ENCODE peak calls at places on chromosomes 12 and 14, in nine cellular contexts. One of them, this sample, is unnamed.

GRCh38 chr14:67335781-67336180 is 23.8 kb downstream of the ATP6V1D start:
- DNase-seq in iris pigment epithelial cell: peak
- DNase-seq in activated naive CD4-positive, alpha-beta T cell: no peak
- DNase-seq in CD4-positive, alpha-beta T cell: no peak
- DNase-seq in naive thymus-derived CD8-positive, alpha-beta T cell: no peak
- DNase-seq in mesenchymal stem cell: peak
- DNase-seq in central memory CD4-positive, alpha-beta T cell: peak
- DNase-seq in body of pancreas: no peak
- DNase-seq in stimulated activated CD4-positive, alpha-beta T cell treated with anti-CD3 and anti-CD28 coated beads, Interleukin-15, amount 100 ng/mL, for 1 hour: no peak
- DNase-seq in this sample: no peak

GRCh38 chr12:95202691-95203476 is 14.4 kb downstream of the FGD6 start:
- DNase-seq in iris pigment epithelial cell: peak
- DNase-seq in activated naive CD4-positive, alpha-beta T cell: no peak
- DNase-seq in CD4-positive, alpha-beta T cell: no peak
- DNase-seq in naive thymus-derived CD8-positive, alpha-beta T cell: no peak
- DNase-seq in mesenchymal stem cell: peak
- DNase-seq in central memory CD4-positive, alpha-beta T cell: no peak
- DNase-seq in body of pancreas: no peak
- DNase-seq in stimulated activated CD4-positive, alpha-beta T cell treated with anti-CD3 and anti-CD28 coated beads, Interleukin-15, amount 100 ng/mL, for 1 hour: no peak
- DNase-seq in this sample: no peak

GRCh38 chr12:51345681-51346080 is 798 bp downstream of the CELA1 start:
- DNase-seq in iris pigment epithelial cell: peak
- DNase-seq in activated naive CD4-positive, alpha-beta T cell: no peak
- DNase-seq in CD4-positive, alpha-beta T cell: no peak
- DNase-seq in naive thymus-derived CD8-positive, alpha-beta T cell: no peak
- DNase-seq in mesenchymal stem cell: no peak
- DNase-seq in central memory CD4-positive, alpha-beta T cell: no peak
- DNase-seq in body of pancreas: no peak
- DNase-seq in stimulated activated CD4-positive, alpha-beta T cell treated with anti-CD3 and anti-CD28 coated beads, Interleukin-15, amount 100 ng/mL, for 1 hour: no peak
- DNase-seq in this sample: no peak

GRCh38 chr14:102517412-102518062 is 8.0 kb upstream of the ANKRD9 start:
- DNase-seq in iris pigment epithelial cell: no peak
- DNase-seq in activated naive CD4-positive, alpha-beta T cell: no peak
- DNase-seq in CD4-positive, alpha-beta T cell: no peak
- DNase-seq in naive thymus-derived CD8-positive, alpha-beta T cell: no peak
- DNase-seq in mesenchymal stem cell: no peak
- DNase-seq in central memory CD4-positive, alpha-beta T cell: no peak
- DNase-seq in body of pancreas: no peak
- DNase-seq in stimulated activated CD4-positive, alpha-beta T cell treated with anti-CD3 and anti-CD28 coated beads, Interleukin-15, amount 100 ng/mL, for 1 hour: no peak
- DNase-seq in this sample: no peak

GRCh38 chr14:106556665-106557289 is 1030.4 kb downstream of the TMEM121 start:
- DNase-seq in iris pigment epithelial cell: no peak
- DNase-seq in activated naive CD4-positive, alpha-beta T cell: peak
- DNase-seq in CD4-positive, alpha-beta T cell: peak
- DNase-seq in naive thymus-derived CD8-positive, alpha-beta T cell: peak
- DNase-seq in mesenchymal stem cell: no peak
- DNase-seq in central memory CD4-positive, alpha-beta T cell: peak
- DNase-seq in body of pancreas: peak
- DNase-seq in stimulated activated CD4-positive, alpha-beta T cell treated with anti-CD3 and anti-CD28 coated beads, Interleukin-15, amount 100 ng/mL, for 1 hour: peak
- DNase-seq in this sample: peak

GRCh38 chr12:122489038-122489437 is 11.7 kb downstream of the ZCCHC8 start:
- DNase-seq in iris pigment epithelial cell: no peak
- DNase-seq in activated naive CD4-positive, alpha-beta T cell: no peak
- DNase-seq in CD4-positive, alpha-beta T cell: no peak
- DNase-seq in naive thymus-derived CD8-positive, alpha-beta T cell: no peak
- DNase-seq in mesenchymal stem cell: no peak
- DNase-seq in central memory CD4-positive, alpha-beta T cell: no peak
- DNase-seq in body of pancreas: no peak
- DNase-seq in stimulated activated CD4-positive, alpha-beta T cell treated with anti-CD3 and anti-CD28 coated beads, Interleukin-15, amount 100 ng/mL, for 1 hour: no peak
- DNase-seq in this sample: no peak

GRCh38 chr14:95524706-95525512 is 8.5 kb upstream of the SYNE3 start:
- DNase-seq in iris pigment epithelial cell: peak
- DNase-seq in activated naive CD4-positive, alpha-beta T cell: no peak
- DNase-seq in CD4-positive, alpha-beta T cell: no peak
- DNase-seq in naive thymus-derived CD8-positive, alpha-beta T cell: no peak
- DNase-seq in mesenchymal stem cell: peak
- DNase-seq in central memory CD4-positive, alpha-beta T cell: no peak
- DNase-seq in body of pancreas: no peak
- DNase-seq in stimulated activated CD4-positive, alpha-beta T cell treated with anti-CD3 and anti-CD28 coated beads, Interleukin-15, amount 100 ng/mL, for 1 hour: no peak
- DNase-seq in this sample: no peak

GRCh38 chr12:5227722-5228274 is 184.1 kb downstream of the KCNA5 start:
- DNase-seq in iris pigment epithelial cell: no peak
- DNase-seq in activated naive CD4-positive, alpha-beta T cell: no peak
- DNase-seq in CD4-positive, alpha-beta T cell: no peak
- DNase-seq in naive thymus-derived CD8-positive, alpha-beta T cell: no peak
- DNase-seq in mesenchymal stem cell: no peak
- DNase-seq in central memory CD4-positive, alpha-beta T cell: no peak
- DNase-seq in body of pancreas: no peak
- DNase-seq in stimulated activated CD4-positive, alpha-beta T cell treated with anti-CD3 and anti-CD28 coated beads, Interleukin-15, amount 100 ng/mL, for 1 hour: no peak
- DNase-seq in this sample: no peak

GRCh38 chr12:293199-293598 is 30.6 kb upstream of the SLC6A13 start:
- DNase-seq in iris pigment epithelial cell: no peak
- DNase-seq in activated naive CD4-positive, alpha-beta T cell: no peak
- DNase-seq in CD4-positive, alpha-beta T cell: no peak
- DNase-seq in naive thymus-derived CD8-positive, alpha-beta T cell: no peak
- DNase-seq in mesenchymal stem cell: no peak
- DNase-seq in central memory CD4-positive, alpha-beta T cell: no peak
- DNase-seq in body of pancreas: no peak
- DNase-seq in stimulated activated CD4-positive, alpha-beta T cell treated with anti-CD3 and anti-CD28 coated beads, Interleukin-15, amount 100 ng/mL, for 1 hour: no peak
- DNase-seq in this sample: no peak

GRCh38 chr12:24380122-24380521 is 430.7 kb upstream of the SOX5 start:
- DNase-seq in iris pigment epithelial cell: peak
- DNase-seq in activated naive CD4-positive, alpha-beta T cell: no peak
- DNase-seq in CD4-positive, alpha-beta T cell: no peak
- DNase-seq in naive thymus-derived CD8-positive, alpha-beta T cell: no peak
- DNase-seq in mesenchymal stem cell: no peak
- DNase-seq in central memory CD4-positive, alpha-beta T cell: no peak
- DNase-seq in body of pancreas: no peak
- DNase-seq in stimulated activated CD4-positive, alpha-beta T cell treated with anti-CD3 and anti-CD28 coated beads, Interleukin-15, amount 100 ng/mL, for 1 hour: no peak
- DNase-seq in this sample: no peak

GRCh38 chr12:2256915-2257314 is 204.1 kb downstream of the CACNA1C start:
- DNase-seq in iris pigment epithelial cell: peak
- DNase-seq in activated naive CD4-positive, alpha-beta T cell: no peak
- DNase-seq in CD4-positive, alpha-beta T cell: no peak
- DNase-seq in naive thymus-derived CD8-positive, alpha-beta T cell: no peak
- DNase-seq in mesenchymal stem cell: peak
- DNase-seq in central memory CD4-positive, alpha-beta T cell: no peak
- DNase-seq in body of pancreas: no peak
- DNase-seq in stimulated activated CD4-positive, alpha-beta T cell treated with anti-CD3 and anti-CD28 coated beads, Interleukin-15, amount 100 ng/mL, for 1 hour: no peak
- DNase-seq in this sample: no peak

GRCh38 chr12:117486840-117487659 is 125.6 kb upstream of the NOS1 start:
- DNase-seq in iris pigment epithelial cell: peak
- DNase-seq in activated naive CD4-positive, alpha-beta T cell: no peak
- DNase-seq in CD4-positive, alpha-beta T cell: no peak
- DNase-seq in naive thymus-derived CD8-positive, alpha-beta T cell: no peak
- DNase-seq in mesenchymal stem cell: peak
- DNase-seq in central memory CD4-positive, alpha-beta T cell: no peak
- DNase-seq in body of pancreas: peak
- DNase-seq in stimulated activated CD4-positive, alpha-beta T cell treated with anti-CD3 and anti-CD28 coated beads, Interleukin-15, amount 100 ng/mL, for 1 hour: no peak
- DNase-seq in this sample: no peak

GRCh38 chr12:110850762-110851161 is 4.0 kb downstream of the CCDC63 start:
- DNase-seq in iris pigment epithelial cell: no peak
- DNase-seq in activated naive CD4-positive, alpha-beta T cell: no peak
- DNase-seq in CD4-positive, alpha-beta T cell: no peak
- DNase-seq in naive thymus-derived CD8-positive, alpha-beta T cell: no peak
- DNase-seq in mesenchymal stem cell: no peak
- DNase-seq in central memory CD4-positive, alpha-beta T cell: no peak
- DNase-seq in body of pancreas: no peak
- DNase-seq in stimulated activated CD4-positive, alpha-beta T cell treated with anti-CD3 and anti-CD28 coated beads, Interleukin-15, amount 100 ng/mL, for 1 hour: no peak
- DNase-seq in this sample: no peak

GRCh38 chr12:107091989-107092641 is 1.2 kb downstream of the CRY1 start:
- DNase-seq in iris pigment epithelial cell: peak
- DNase-seq in activated naive CD4-positive, alpha-beta T cell: no peak
- DNase-seq in CD4-positive, alpha-beta T cell: peak
- DNase-seq in naive thymus-derived CD8-positive, alpha-beta T cell: no peak
- DNase-seq in mesenchymal stem cell: peak
- DNase-seq in central memory CD4-positive, alpha-beta T cell: peak
- DNase-seq in body of pancreas: peak
- DNase-seq in stimulated activated CD4-positive, alpha-beta T cell treated with anti-CD3 and anti-CD28 coated beads, Interleukin-15, amount 100 ng/mL, for 1 hour: no peak
- DNase-seq in this sample: no peak

GRCh38 chr12:3055712-3056467 is 21.3 kb upstream of the TSPAN9 start:
- DNase-seq in iris pigment epithelial cell: no peak
- DNase-seq in activated naive CD4-positive, alpha-beta T cell: no peak
- DNase-seq in CD4-positive, alpha-beta T cell: no peak
- DNase-seq in naive thymus-derived CD8-positive, alpha-beta T cell: no peak
- DNase-seq in mesenchymal stem cell: no peak
- DNase-seq in central memory CD4-positive, alpha-beta T cell: no peak
- DNase-seq in body of pancreas: no peak
- DNase-seq in stimulated activated CD4-positive, alpha-beta T cell treated with anti-CD3 and anti-CD28 coated beads, Interleukin-15, amount 100 ng/mL, for 1 hour: no peak
- DNase-seq in this sample: no peak

GRCh38 chr12:50517456-50518048 is 12.8 kb downstream of the DIP2B start:
- DNase-seq in iris pigment epithelial cell: peak
- DNase-seq in activated naive CD4-positive, alpha-beta T cell: no peak
- DNase-seq in CD4-positive, alpha-beta T cell: no peak
- DNase-seq in naive thymus-derived CD8-positive, alpha-beta T cell: no peak
- DNase-seq in mesenchymal stem cell: peak
- DNase-seq in central memory CD4-positive, alpha-beta T cell: peak
- DNase-seq in body of pancreas: no peak
- DNase-seq in stimulated activated CD4-positive, alpha-beta T cell treated with anti-CD3 and anti-CD28 coated beads, Interleukin-15, amount 100 ng/mL, for 1 hour: no peak
- DNase-seq in this sample: no peak

GRCh38 chr14:26655128-26655527 is 57.3 kb upstream of the NOVA1 start:
- DNase-seq in iris pigment epithelial cell: no peak
- DNase-seq in activated naive CD4-positive, alpha-beta T cell: no peak
- DNase-seq in CD4-positive, alpha-beta T cell: no peak
- DNase-seq in naive thymus-derived CD8-positive, alpha-beta T cell: no peak
- DNase-seq in mesenchymal stem cell: no peak
- DNase-seq in central memory CD4-positive, alpha-beta T cell: no peak
- DNase-seq in body of pancreas: no peak
- DNase-seq in stimulated activated CD4-positive, alpha-beta T cell treated with anti-CD3 and anti-CD28 coated beads, Interleukin-15, amount 100 ng/mL, for 1 hour: no peak
- DNase-seq in this sample: no peak

GRCh38 chr12:27595231-27595642 is 71.2 kb downstream of the PPFIBP1 start:
- DNase-seq in iris pigment epithelial cell: peak
- DNase-seq in activated naive CD4-positive, alpha-beta T cell: no peak
- DNase-seq in CD4-positive, alpha-beta T cell: no peak
- DNase-seq in naive thymus-derived CD8-positive, alpha-beta T cell: no peak
- DNase-seq in mesenchymal stem cell: peak
- DNase-seq in central memory CD4-positive, alpha-beta T cell: no peak
- DNase-seq in body of pancreas: peak
- DNase-seq in stimulated activated CD4-positive, alpha-beta T cell treated with anti-CD3 and anti-CD28 coated beads, Interleukin-15, amount 100 ng/mL, for 1 hour: no peak
- DNase-seq in this sample: no peak

GRCh38 chr12:76018111-76018510 is 13.5 kb downstream of the PHLDA1 start:
- DNase-seq in iris pigment epithelial cell: peak
- DNase-seq in activated naive CD4-positive, alpha-beta T cell: no peak
- DNase-seq in CD4-positive, alpha-beta T cell: no peak
- DNase-seq in naive thymus-derived CD8-positive, alpha-beta T cell: no peak
- DNase-seq in mesenchymal stem cell: peak
- DNase-seq in central memory CD4-positive, alpha-beta T cell: no peak
- DNase-seq in body of pancreas: no peak
- DNase-seq in stimulated activated CD4-positive, alpha-beta T cell treated with anti-CD3 and anti-CD28 coated beads, Interleukin-15, amount 100 ng/mL, for 1 hour: no peak
- DNase-seq in this sample: no peak

GRCh38 chr12:95796225-95796981 is 5.8 kb upstream of the NTN4 start:
- DNase-seq in iris pigment epithelial cell: no peak
- DNase-seq in activated naive CD4-positive, alpha-beta T cell: no peak
- DNase-seq in CD4-positive, alpha-beta T cell: no peak
- DNase-seq in naive thymus-derived CD8-positive, alpha-beta T cell: no peak
- DNase-seq in mesenchymal stem cell: peak
- DNase-seq in central memory CD4-positive, alpha-beta T cell: no peak
- DNase-seq in body of pancreas: no peak
- DNase-seq in stimulated activated CD4-positive, alpha-beta T cell treated with anti-CD3 and anti-CD28 coated beads, Interleukin-15, amount 100 ng/mL, for 1 hour: no peak
- DNase-seq in this sample: no peak

GRCh38 chr12:24643120-24644119 is 305.5 kb downstream of the BCAT1 start:
- DNase-seq in iris pigment epithelial cell: no peak
- DNase-seq in activated naive CD4-positive, alpha-beta T cell: no peak
- DNase-seq in CD4-positive, alpha-beta T cell: no peak
- DNase-seq in naive thymus-derived CD8-positive, alpha-beta T cell: no peak
- DNase-seq in mesenchymal stem cell: no peak
- DNase-seq in central memory CD4-positive, alpha-beta T cell: no peak
- DNase-seq in body of pancreas: no peak
- DNase-seq in stimulated activated CD4-positive, alpha-beta T cell treated with anti-CD3 and anti-CD28 coated beads, Interleukin-15, amount 100 ng/mL, for 1 hour: no peak
- DNase-seq in this sample: no peak

GRCh38 chr12:53869500-53869899 is 69.1 kb upstream of the HOXC13 start:
- DNase-seq in iris pigment epithelial cell: no peak
- DNase-seq in activated naive CD4-positive, alpha-beta T cell: no peak
- DNase-seq in CD4-positive, alpha-beta T cell: no peak
- DNase-seq in naive thymus-derived CD8-positive, alpha-beta T cell: no peak
- DNase-seq in mesenchymal stem cell: no peak
- DNase-seq in central memory CD4-positive, alpha-beta T cell: no peak
- DNase-seq in body of pancreas: no peak
- DNase-seq in stimulated activated CD4-positive, alpha-beta T cell treated with anti-CD3 and anti-CD28 coated beads, Interleukin-15, amount 100 ng/mL, for 1 hour: no peak
- DNase-seq in this sample: no peak

GRCh38 chr14:103386632-103387329 is 1.6 kb downstream of the MARK3 start:
- DNase-seq in iris pigment epithelial cell: no peak
- DNase-seq in activated naive CD4-positive, alpha-beta T cell: no peak
- DNase-seq in CD4-positive, alpha-beta T cell: no peak
- DNase-seq in naive thymus-derived CD8-positive, alpha-beta T cell: no peak
- DNase-seq in mesenchymal stem cell: peak
- DNase-seq in central memory CD4-positive, alpha-beta T cell: no peak
- DNase-seq in body of pancreas: no peak
- DNase-seq in stimulated activated CD4-positive, alpha-beta T cell treated with anti-CD3 and anti-CD28 coated beads, Interleukin-15, amount 100 ng/mL, for 1 hour: no peak
- DNase-seq in this sample: no peak

GRCh38 chr12:30700216-30700900 is 4.7 kb upstream of the IPO8 start:
- DNase-seq in iris pigment epithelial cell: no peak
- DNase-seq in activated naive CD4-positive, alpha-beta T cell: no peak
- DNase-seq in CD4-positive, alpha-beta T cell: no peak
- DNase-seq in naive thymus-derived CD8-positive, alpha-beta T cell: no peak
- DNase-seq in mesenchymal stem cell: no peak
- DNase-seq in central memory CD4-positive, alpha-beta T cell: no peak
- DNase-seq in body of pancreas: no peak
- DNase-seq in stimulated activated CD4-positive, alpha-beta T cell treated with anti-CD3 and anti-CD28 coated beads, Interleukin-15, amount 100 ng/mL, for 1 hour: no peak
- DNase-seq in this sample: no peak

GRCh38 chr14:77376380-77376770 is 519 bp downstream of the TMED8 start:
- DNase-seq in iris pigment epithelial cell: no peak
- DNase-seq in activated naive CD4-positive, alpha-beta T cell: no peak
- DNase-seq in CD4-positive, alpha-beta T cell: peak
- DNase-seq in naive thymus-derived CD8-positive, alpha-beta T cell: peak
- DNase-seq in mesenchymal stem cell: peak
- DNase-seq in central memory CD4-positive, alpha-beta T cell: peak
- DNase-seq in body of pancreas: peak
- DNase-seq in stimulated activated CD4-positive, alpha-beta T cell treated with anti-CD3 and anti-CD28 coated beads, Interleukin-15, amount 100 ng/mL, for 1 hour: peak
- DNase-seq in this sample: no peak

GRCh38 chr14:67420102-67420739 is 8.3 kb upstream of the PLEK2 start:
- DNase-seq in iris pigment epithelial cell: no peak
- DNase-seq in activated naive CD4-positive, alpha-beta T cell: no peak
- DNase-seq in CD4-positive, alpha-beta T cell: no peak
- DNase-seq in naive thymus-derived CD8-positive, alpha-beta T cell: no peak
- DNase-seq in mesenchymal stem cell: no peak
- DNase-seq in central memory CD4-positive, alpha-beta T cell: no peak
- DNase-seq in body of pancreas: peak
- DNase-seq in stimulated activated CD4-positive, alpha-beta T cell treated with anti-CD3 and anti-CD28 coated beads, Interleukin-15, amount 100 ng/mL, for 1 hour: no peak
- DNase-seq in this sample: no peak

GRCh38 chr12:7695159-7695930 is at the start of gene GDF3:
- DNase-seq in iris pigment epithelial cell: peak
- DNase-seq in activated naive CD4-positive, alpha-beta T cell: no peak
- DNase-seq in CD4-positive, alpha-beta T cell: no peak
- DNase-seq in naive thymus-derived CD8-positive, alpha-beta T cell: no peak
- DNase-seq in mesenchymal stem cell: no peak
- DNase-seq in central memory CD4-positive, alpha-beta T cell: no peak
- DNase-seq in body of pancreas: peak
- DNase-seq in stimulated activated CD4-positive, alpha-beta T cell treated with anti-CD3 and anti-CD28 coated beads, Interleukin-15, amount 100 ng/mL, for 1 hour: no peak
- DNase-seq in this sample: no peak

GRCh38 chr12:6603095-6603567 is 4.0 kb downstream of the CHD4 start:
- DNase-seq in iris pigment epithelial cell: no peak
- DNase-seq in activated naive CD4-positive, alpha-beta T cell: no peak
- DNase-seq in CD4-positive, alpha-beta T cell: peak
- DNase-seq in naive thymus-derived CD8-positive, alpha-beta T cell: no peak
- DNase-seq in mesenchymal stem cell: peak
- DNase-seq in central memory CD4-positive, alpha-beta T cell: peak
- DNase-seq in body of pancreas: peak
- DNase-seq in stimulated activated CD4-positive, alpha-beta T cell treated with anti-CD3 and anti-CD28 coated beads, Interleukin-15, amount 100 ng/mL, for 1 hour: no peak
- DNase-seq in this sample: no peak

GRCh38 chr14:74649673-74650072 is 37.6 kb upstream of the LTBP2 start:
- DNase-seq in iris pigment epithelial cell: no peak
- DNase-seq in activated naive CD4-positive, alpha-beta T cell: no peak
- DNase-seq in CD4-positive, alpha-beta T cell: no peak
- DNase-seq in naive thymus-derived CD8-positive, alpha-beta T cell: no peak
- DNase-seq in mesenchymal stem cell: no peak
- DNase-seq in central memory CD4-positive, alpha-beta T cell: no peak
- DNase-seq in body of pancreas: no peak
- DNase-seq in stimulated activated CD4-positive, alpha-beta T cell treated with anti-CD3 and anti-CD28 coated beads, Interleukin-15, amount 100 ng/mL, for 1 hour: no peak
- DNase-seq in this sample: no peak

GRCh38 chr12:636632-637031 is 26.6 kb downstream of the NINJ2 start:
- DNase-seq in iris pigment epithelial cell: no peak
- DNase-seq in activated naive CD4-positive, alpha-beta T cell: no peak
- DNase-seq in CD4-positive, alpha-beta T cell: no peak
- DNase-seq in naive thymus-derived CD8-positive, alpha-beta T cell: no peak
- DNase-seq in mesenchymal stem cell: no peak
- DNase-seq in central memory CD4-positive, alpha-beta T cell: no peak
- DNase-seq in body of pancreas: no peak
- DNase-seq in stimulated activated CD4-positive, alpha-beta T cell treated with anti-CD3 and anti-CD28 coated beads, Interleukin-15, amount 100 ng/mL, for 1 hour: no peak
- DNase-seq in this sample: no peak

This sample was measured in stimulated activated CD8-positive, alpha-beta memory T cell treated with anti-CD3 and anti-CD28 coated beads, Interleukin-7, amount 100 ng/mL, for 1 hour.